ENCODE peak calls at places on chromosomes 3 and 15, in six cellular contexts. Z is fibroblast of pulmonary artery; X is M059J; I is endothelial cell of umbilical vein; F is activated naive CD4-positive, alpha-beta T cell; C is NCI-H774. B is an unnamed sample.

GRCh38 chr15:38895326-38896282 is 331.0 kb upstream of the RASGRP1 start:
- DNase-seq in X (peak; percentile 81), C (no peak), F (no peak), Z (peak; percentile 82), I (peak; percentile 68), B (peak; percentile 29)

GRCh38 chr3:124221286-124221821 is 229.4 kb upstream of the ROPN1 start:
- DNase-seq in C (no peak), F (no peak), I (no peak), Z (peak; percentile 14), X (peak; percentile 79), B (peak; percentile 59)

GRCh38 chr3:143203142-143203541 is 83.6 kb downstream of the CHST2 start:
- DNase-seq in Z (no peak), F (no peak), X (no peak), I (no peak), C (no peak), B (no peak)

GRCh38 chr3:194688207-194688711 is 2.6 kb downstream of the FAM43A start:
- DNase-seq in X (peak; percentile 41), C (peak; percentile 26), F (no peak), I (peak; percentile 37), Z (peak; percentile 57), B (peak; percentile 55)

GRCh38 chr15:32736351-32737061 is 18.7 kb downstream of the GREM1 start:
- DNase-seq in C (no peak), X (no peak), Z (no peak), I (no peak), F (no peak), B (no peak)

GRCh38 chr3:17302774-17303173 is 418.0 kb downstream of the PLCL2 start:
- DNase-seq in C (no peak), Z (peak; percentile 28), I (peak; percentile 43), F (no peak), X (peak; percentile 51), B (peak; percentile 38)

GRCh38 chr15:31373970-31374369 is 47.3 kb downstream of the KLF13 start:
- DNase-seq in X (no peak), F (no peak), I (no peak), Z (no peak), C (no peak), B (no peak)

GRCh38 chr15:48754011-48754410 is 56.9 kb downstream of the CEP152 start:
- DNase-seq in Z (no peak), I (no peak), C (no peak), X (no peak), F (no peak), B (no peak)

GRCh38 chr3:190597291-190597690 is 83.4 kb downstream of the IL1RAP start:
- DNase-seq in I (no peak), F (no peak), C (no peak), Z (no peak), X (peak; percentile 43), B (no peak)

GRCh38 chr3:136938334-136938733 is 19.4 kb upstream of the IL20RB start:
- DNase-seq in F (no peak), C (no peak), I (no peak), Z (peak; percentile 68), X (peak; percentile 70), B (no peak)

GRCh38 chr3:152243301-152243711 is 25.4 kb upstream of the MBNL1 start:
- DNase-seq in F (no peak), Z (no peak), X (no peak), C (no peak), I (no peak), B (no peak)

GRCh38 chr3:124763206-124763605 is 33.0 kb downstream of the UMPS start:
- DNase-seq in C (no peak), X (no peak), F (no peak), I (no peak), Z (no peak), B (no peak)

GRCh38 chr15:85555875-85556617 is 175.6 kb downstream of the AKAP13 start:
- DNase-seq in I (no peak), F (no peak), C (no peak), Z (no peak), X (no peak), B (no peak)

GRCh38 chr15:34647569-34648334 is 64.3 kb upstream of the GOLGA8B start:
- DNase-seq in F (no peak), Z (no peak), X (no peak), I (no peak), C (no peak), B (no peak)

GRCh38 chr3:14424711-14425573 is 22.5 kb downstream of the SLC6A6 start:
- DNase-seq in C (no peak), I (no peak), X (peak; percentile 86), F (no peak), Z (no peak), B (no peak)

GRCh38 chr3:125128861-125129501 is 73.2 kb upstream of the HEG1 start:
- DNase-seq in F (no peak), C (no peak), I (no peak), X (peak; percentile 98), Z (peak; percentile 84), B (peak; percentile 99)

GRCh38 chr3:49664300-49664699 is 9.9 kb upstream of the APEH start:
- DNase-seq in F (no peak), I (no peak), Z (no peak), C (no peak), X (no peak), B (no peak)